ENCODE peak calls at places on chromosomes 12 and 14, in nine cellular contexts. T is kidney glomerular epithelial cell; S is stimulated activated naive CD4-positive, alpha-beta T cell; G is mammary epithelial cell; L is T follicular helper cell; V is stimulated activated CD4-positive, alpha-beta T cell treated with anti-CD3 and anti-CD28 coated beads, Interleukin-4, amount 100 ng/mL, for 4 hours; C is left cardiac atrium; O is DMS79 treated with DMSO at 0.1 percent for 48 hours; U is EH. F is an unnamed sample.

GRCh38 chr12:11765421-11765816 is 115.9 kb downstream of the ETV6 start:
- DNase-seq in T (no peak), S (no peak), G (no peak), L (no peak), V (no peak), C (no peak), O (no peak), U (no peak), F (no peak)

GRCh38 chr12:66062280-66062605 is 68.3 kb downstream of the LLPH start:
- DNase-seq in T (no peak), S (no peak), G (no peak), L (no peak), V (no peak), C (no peak), O (no peak), U (peak), F (no peak)

GRCh38 chr14:100234511-100234910 is 4.4 kb upstream of the YY1 start:
- DNase-seq in T (no peak), S (no peak), G (no peak), L (no peak), V (no peak), C (no peak), O (no peak), U (no peak), F (no peak)

GRCh38 chr12:49907352-49907751 is 3.7 kb upstream of the FAIM2 start:
- DNase-seq in T (no peak), S (no peak), G (peak), L (no peak), V (no peak), C (no peak), O (no peak), U (no peak), F (no peak)

GRCh38 chr14:100144996-100145646 is 14.3 kb downstream of the DEGS2 start:
- DNase-seq in T (no peak), S (no peak), G (no peak), L (no peak), V (no peak), C (peak), O (no peak), U (no peak), F (no peak)

GRCh38 chr12:26861690-26862089 is 28.7 kb upstream of the ITPR2 start:
- DNase-seq in T (no peak), S (no peak), G (no peak), L (no peak), V (no peak), C (no peak), O (no peak), U (no peak), F (no peak)

GRCh38 chr12:51829641-51830040 is 18.9 kb downstream of the FIGNL2 start:
- DNase-seq in T (no peak), S (no peak), G (no peak), L (no peak), V (no peak), C (no peak), O (no peak), U (no peak), F (no peak)

GRCh38 chr14:69713127-69713800 is 53.7 kb upstream of the SRSF5 start:
- DNase-seq in T (no peak), S (no peak), G (peak), L (no peak), V (no peak), C (no peak), O (peak), U (no peak), F (no peak)

GRCh38 chr12:3141339-3142321 is 64.5 kb downstream of the TSPAN9 start:
- DNase-seq in T (no peak), S (no peak), G (no peak), L (no peak), V (no peak), C (no peak), O (no peak), U (no peak), F (no peak)

GRCh38 chr12:50110762-50111416 is 1.1 kb upstream of the COX14 start:
- DNase-seq in T (peak), S (no peak), G (peak), L (no peak), V (peak), C (peak), O (peak), U (peak), F (no peak)

GRCh38 chr14:33273978-33274377 is 335.3 kb downstream of the NPAS3 start:
- DNase-seq in T (no peak), S (no peak), G (no peak), L (no peak), V (no peak), C (no peak), O (no peak), U (no peak), F (no peak)

F was measured in effector CD4-positive, alpha-beta T cell.